ENCODE peak calls at places on chromosomes 2 and 18, in eight cellular contexts. J is uterus, O is kidney, P is choroid plexus epithelial cell, L is heart right ventricle, D is mammary epithelial cell, I is Panc1, X is GM12864. W is an unnamed sample.

GRCh38 chr2:218221015-218221414 is 4.0 kb downstream of the ARPC2 start:
- DNase-seq in J (no peak), O (no peak), P (no peak), L (peak), D (no peak), I (no peak), X (no peak), W (no peak)

GRCh38 chr2:209864716-209865295 is 93.2 kb downstream of the UNC80 start:
- DNase-seq in J (no peak), O (peak), P (no peak), L (no peak), D (no peak), I (no peak), X (no peak), W (no peak)

GRCh38 chr2:56015631-56016251 is 92.2 kb upstream of the EFEMP1 start:
- DNase-seq in J (no peak), O (no peak), P (no peak), L (no peak), D (no peak), I (no peak), X (no peak), W (no peak)

GRCh38 chr2:101808006-101808562 is 110.6 kb downstream of the MAP4K4 start:
- DNase-seq in J (no peak), O (no peak), P (no peak), L (no peak), D (no peak), I (no peak), X (no peak), W (no peak)

GRCh38 chr2:8357738-8358137 is 324.1 kb upstream of the ID2 start:
- DNase-seq in J (no peak), O (no peak), P (no peak), L (no peak), D (no peak), I (no peak), X (no peak), W (no peak)

GRCh38 chr18:58186258-58186948 is 142.4 kb downstream of the NEDD4L start:
- DNase-seq in J (no peak), O (no peak), P (peak), L (no peak), D (peak), I (peak), X (no peak), W (peak)

GRCh38 chr2:164599954-164600589 is 21.2 kb downstream of the GRB14 start:
- DNase-seq in J (no peak), O (no peak), P (peak), L (no peak), D (peak), I (peak), X (peak), W (peak)

GRCh38 chr2:168935810-168936581 is 34.9 kb downstream of the G6PC2 start:
- DNase-seq in J (no peak), O (no peak), P (peak), L (no peak), D (peak), I (no peak), X (no peak), W (no peak)

GRCh38 chr2:238308177-238308576 is 12.1 kb upstream of the TRAF3IP1 start:
- DNase-seq in J (no peak), O (no peak), P (no peak), L (no peak), D (no peak), I (no peak), X (no peak), W (no peak)

GRCh38 chr2:179574061-179574519 is 287.3 kb downstream of the ZNF385B start:
- DNase-seq in J (no peak), O (no peak), P (no peak), L (no peak), D (peak), I (no peak), X (no peak), W (no peak)

GRCh38 chr18:33761363-33761762 is 183.3 kb downstream of the ASXL3 start:
- DNase-seq in J (no peak), O (no peak), P (peak), L (no peak), D (peak), I (no peak), X (no peak), W (no peak)

GRCh38 chr2:172440795-172441194 is 13.4 kb downstream of the ITGA6 start:
- DNase-seq in J (no peak), O (no peak), P (no peak), L (no peak), D (no peak), I (no peak), X (no peak), W (no peak)

GRCh38 chr2:31256611-31257382 is 22.8 kb downstream of the EHD3 start:
- DNase-seq in J (no peak), O (no peak), P (no peak), L (no peak), D (no peak), I (no peak), X (no peak), W (no peak)

GRCh38 chr2:202933139-202933510 is 21.1 kb downstream of the CARF start:
- DNase-seq in J (no peak), O (no peak), P (no peak), L (no peak), D (peak), I (no peak), X (no peak), W (no peak)

DNA sequence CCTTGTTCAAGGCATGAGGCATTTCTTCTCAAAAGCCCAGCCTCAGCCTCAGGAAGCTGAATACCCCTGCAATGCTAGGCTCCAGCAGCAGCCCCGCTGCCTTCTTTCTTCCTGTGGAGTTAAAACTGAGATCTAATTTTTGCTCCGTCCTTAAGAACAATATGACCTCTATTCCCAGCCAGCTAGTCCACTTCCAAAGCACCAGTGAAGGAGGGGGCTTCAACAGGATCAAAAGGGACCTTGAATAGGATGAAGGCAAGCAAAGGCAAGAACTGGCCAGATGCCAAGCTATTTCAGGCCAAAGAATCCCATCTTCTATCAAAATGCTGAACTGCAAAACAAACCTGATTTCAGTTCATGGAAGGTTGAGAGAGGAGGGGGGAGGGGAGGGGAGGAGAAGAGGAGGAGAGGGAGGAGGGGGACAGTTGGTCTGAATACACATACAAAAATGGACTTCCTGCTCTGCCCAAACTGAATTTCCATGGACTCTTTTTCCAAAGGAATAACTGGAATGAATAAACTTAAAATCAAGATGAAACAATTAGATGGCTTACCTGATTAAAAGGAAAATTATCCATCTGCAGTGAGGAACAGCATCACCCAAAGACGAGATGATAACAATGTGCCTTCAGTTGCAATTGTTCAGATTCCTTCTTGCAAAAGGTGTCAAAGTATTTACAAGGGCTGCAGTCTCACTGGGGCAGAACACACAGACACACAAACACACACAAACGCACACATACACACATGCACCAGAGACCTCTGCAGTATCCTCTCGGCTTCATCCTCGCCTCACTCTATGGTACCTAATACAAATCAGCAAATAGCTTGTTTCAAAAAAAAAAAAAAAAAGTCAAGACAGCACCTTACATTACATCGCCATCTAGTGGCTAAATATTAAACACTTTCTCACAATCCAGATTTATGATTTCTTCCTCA is at the start of gene SCN1A:
- DNase-seq in J (no peak), O (no peak), P (peak), L (no peak), D (peak), I (peak), X (no peak), W (no peak)
- TF ChIP-seq CTCF in J (peak), O (peak), P (peak), L (peak), D (peak), I (peak), X (peak), W (peak)

DNA sequence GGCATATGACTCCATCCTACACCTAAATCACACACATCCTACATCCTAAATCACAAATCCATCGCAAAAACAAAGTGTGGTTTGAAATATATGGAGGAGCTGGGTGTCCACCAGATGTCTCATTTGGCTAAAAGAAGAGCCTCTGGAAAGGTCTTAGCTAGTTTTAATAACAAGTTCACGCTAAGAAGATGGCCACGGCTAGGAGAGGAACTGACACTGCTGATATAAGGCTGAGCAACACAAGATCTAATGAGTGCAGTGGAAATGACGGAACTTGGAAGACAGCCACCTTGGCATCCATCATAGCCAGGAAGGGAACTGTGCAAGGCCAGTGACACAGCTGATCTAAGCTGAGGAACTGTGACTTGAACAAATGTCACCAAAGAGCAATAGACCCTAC is 60.0 kb upstream of the AGAP1 start:
- DNase-seq in J (peak), O (no peak), P (peak), L (no peak), D (no peak), I (peak), X (no peak), W (no peak)
- TF ChIP-seq CTCF in J (no peak), O (peak), P (peak), L (peak), D (no peak), I (no peak), X (no peak), W (no peak)

GRCh38 chr2:20643826-20644225 is 7.1 kb downstream of the HS1BP3 start:
- DNase-seq in J (no peak), O (no peak), P (no peak), L (no peak), D (no peak), I (no peak), X (no peak), W (no peak)

GRCh38 chr2:20640411-20641122 is 10.3 kb downstream of the HS1BP3 start:
- DNase-seq in J (peak), O (peak), P (no peak), L (peak), D (no peak), I (no peak), X (no peak), W (no peak)

GRCh38 chr2:20643060-20643459 is 7.8 kb downstream of the HS1BP3 start:
- DNase-seq in J (no peak), O (peak), P (no peak), L (no peak), D (peak), I (no peak), X (no peak), W (no peak)

GRCh38 chr2:20641123-20641985 is 9.5 kb downstream of the HS1BP3 start:
- DNase-seq in J (peak), O (peak), P (peak), L (no peak), D (peak), I (no peak), X (no peak), W (no peak)

DNA sequence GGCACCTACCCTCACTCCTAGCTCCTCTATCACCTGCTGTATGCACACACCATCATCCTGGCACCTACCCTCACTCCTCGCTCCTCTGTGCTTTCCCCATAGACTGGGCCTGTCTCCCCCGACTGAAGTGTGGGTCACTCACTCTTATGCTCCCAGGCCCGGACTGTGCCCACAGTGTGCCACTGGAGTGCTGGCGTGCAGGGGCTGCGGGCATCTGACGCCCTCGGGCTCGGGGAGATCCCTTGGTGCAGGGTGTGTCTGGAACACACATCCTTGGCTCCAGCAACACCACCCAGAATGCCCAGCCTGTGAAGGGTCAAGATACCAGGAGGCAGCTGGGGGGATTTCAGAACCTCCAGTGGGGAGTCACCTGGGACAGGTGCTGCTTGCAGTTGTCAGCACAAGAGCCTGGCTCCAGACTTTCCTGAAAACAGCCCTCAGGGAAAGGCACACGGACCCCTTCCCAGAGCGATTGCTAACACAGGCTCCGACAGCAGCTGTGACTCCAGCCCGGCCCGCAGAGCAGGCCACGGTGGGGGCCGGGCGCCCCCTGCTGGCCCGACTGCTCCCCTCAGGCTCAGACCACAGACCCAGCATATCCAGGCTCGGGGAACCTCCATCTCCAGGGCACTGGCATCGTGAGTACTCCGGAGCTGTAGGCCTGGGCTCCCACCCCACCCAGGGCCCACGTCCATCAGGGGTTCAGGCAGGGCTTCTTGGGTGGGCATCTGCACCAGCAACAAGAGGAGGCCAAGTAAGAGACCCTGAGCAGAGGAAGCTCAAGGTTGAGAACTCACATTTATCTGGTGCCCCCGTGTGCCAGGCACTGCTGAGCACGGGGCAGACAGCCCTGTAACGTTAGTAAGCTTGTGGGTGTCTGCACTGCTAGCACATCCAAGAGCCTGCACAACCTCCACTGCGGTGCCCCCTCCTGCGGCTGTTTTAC is 8.6 kb downstream of the HS1BP3 start:
- DNase-seq in J (peak), O (peak), P (peak), L (peak), D (peak), I (no peak), X (no peak), W (no peak)
- TF ChIP-seq CTCF in J (peak), O (peak), P (peak), L (peak), D (peak), I (peak), X (peak), W (peak)

DNA sequence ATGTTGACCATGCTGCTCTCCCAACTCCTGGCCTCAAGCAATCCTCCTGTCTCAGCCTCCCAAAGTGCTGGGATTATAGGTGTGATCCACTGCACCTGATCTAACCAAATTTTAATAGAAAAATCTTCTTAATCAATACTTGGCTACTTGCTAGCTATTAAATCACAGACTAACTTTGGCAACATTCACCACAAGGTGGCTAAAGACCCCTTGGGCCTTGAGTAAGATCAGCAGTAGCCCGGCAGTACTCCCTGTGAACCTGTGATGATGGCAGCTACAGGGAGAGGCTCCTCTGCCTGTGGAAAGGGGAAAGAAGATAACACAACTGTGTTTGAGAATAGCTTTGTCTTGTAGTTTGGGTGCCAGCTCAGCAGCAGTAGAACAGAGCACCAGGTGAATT is 102.9 kb downstream of the SLC39A10 start:
- DNase-seq in J (no peak), O (no peak), P (no peak), L (no peak), D (no peak), I (no peak), X (no peak), W (no peak)
- TF ChIP-seq CTCF in J (no peak), O (no peak), P (no peak), L (no peak), D (no peak), I (no peak), X (no peak), W (no peak)

DNA sequence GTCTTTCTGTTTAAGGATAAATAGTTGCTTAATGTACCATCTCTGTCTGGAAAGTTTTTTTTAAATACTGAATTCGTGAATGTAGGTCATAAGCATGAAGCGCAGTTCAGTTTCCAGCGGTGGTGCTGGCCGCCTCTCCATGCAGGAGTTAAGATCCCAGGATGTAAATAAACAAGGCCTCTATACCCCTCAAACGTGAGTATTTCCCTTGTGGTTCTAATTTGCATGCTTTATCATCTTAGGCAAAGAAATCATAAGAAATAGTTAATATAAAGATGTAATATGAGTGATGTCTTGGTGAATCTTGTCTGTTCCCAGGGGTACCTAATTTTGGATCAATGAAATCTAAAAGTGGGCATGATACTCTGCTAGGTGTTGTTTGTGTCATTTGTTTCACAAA is 1.5 kb downstream of the NDC80 start:
- DNase-seq in J (no peak), O (no peak), P (peak), L (no peak), D (no peak), I (no peak), X (no peak), W (no peak)
- TF ChIP-seq CTCF in J (no peak), O (no peak), P (no peak), L (no peak), D (no peak), I (no peak), X (no peak), W (no peak)

GRCh38 chr2:23954325-23955014 is 14.2 kb downstream of the UBXN2A start:
- DNase-seq in J (no peak), O (no peak), P (no peak), L (no peak), D (no peak), I (no peak), X (no peak), W (no peak)
- TF ChIP-seq CTCF in J (no peak), O (no peak), P (no peak), L (no peak), D (no peak), I (no peak), X (no peak), W (no peak)

GRCh38 chr2:46047280-46047679 is 249.9 kb upstream of the EPAS1 start:
- DNase-seq in J (no peak), O (no peak), P (peak), L (no peak), D (no peak), I (no peak), X (no peak), W (no peak)

GRCh38 chr2:46050027-46050426 is 247.2 kb upstream of the EPAS1 start:
- DNase-seq in J (no peak), O (no peak), P (no peak), L (no peak), D (no peak), I (no peak), X (no peak), W (no peak)

GRCh38 chr2:46053502-46054094 is 243.6 kb upstream of the EPAS1 start:
- DNase-seq in J (no peak), O (no peak), P (no peak), L (no peak), D (no peak), I (no peak), X (no peak), W (no peak)

GRCh38 chr2:46051103-46051502 is 246.1 kb upstream of the EPAS1 start:
- DNase-seq in J (no peak), O (no peak), P (no peak), L (no peak), D (no peak), I (no peak), X (no peak), W (no peak)

GRCh38 chr2:46050489-46050888 is 246.7 kb upstream of the EPAS1 start:
- DNase-seq in J (no peak), O (no peak), P (no peak), L (no peak), D (no peak), I (no peak), X (no peak), W (no peak)
- TF ChIP-seq CTCF in J (no peak), O (no peak), P (peak), L (no peak), D (no peak), I (peak), X (no peak), W (no peak)